ENCODE peak calls at places on chromosome 17, in nine cellular contexts. P is lung; J is neural crest cell; U is hepatic stellate cell; K is GF-D8; V is GM19239; Z is tibial artery; T is CD8-positive, alpha-beta T cell; R is activated T-cell treated with anti-CD3 and anti-CD28 coated beads, Interleukin-2, amount 50 U/mL, for 4 hours. E is an unnamed sample.

GRCh38 chr17:73309727-73310555 is 1.9 kb downstream of the CDC42EP4 start:
- DNase-seq in P (no peak), J (peak), U (no peak), K (no peak), V (no peak), Z (no peak), T (no peak), R (no peak), E (no peak)

GRCh38 chr17:180380-181212 is 854 bp downstream of the DOC2B start:
- DNase-seq in P (no peak), J (no peak), U (no peak), K (no peak), V (no peak), Z (no peak), T (no peak), R (no peak), E (no peak)

GRCh38 chr17:59810894-59811153 is 81.9 kb downstream of the TUBD1 start:
- DNase-seq in P (no peak), J (no peak), U (no peak), K (no peak), V (no peak), Z (no peak), T (no peak), R (no peak), E (no peak)

GRCh38 chr17:34797724-34798123 is 163.5 kb downstream of the CCT6B start:
- DNase-seq in P (no peak), J (peak), U (peak), K (no peak), V (peak), Z (no peak), T (no peak), R (no peak), E (no peak)

GRCh38 chr17:59914274-59914854 is 21.4 kb downstream of the RPS6KB1 start:
- DNase-seq in P (no peak), J (no peak), U (peak), K (peak), V (peak), Z (no peak), T (no peak), R (no peak), E (no peak)

GRCh38 chr17:31226373-31226772 is 70.7 kb downstream of the OMG start:
- DNase-seq in P (no peak), J (no peak), U (no peak), K (peak), V (no peak), Z (no peak), T (no peak), R (no peak), E (no peak)

GRCh38 chr17:81037783-81038733 is 3.1 kb downstream of the BAIAP2 start:
- DNase-seq in P (peak), J (no peak), U (no peak), K (no peak), V (no peak), Z (peak), T (no peak), R (no peak), E (no peak)

GRCh38 chr17:71023631-71024030 is 854.3 kb downstream of the KCNJ2 start:
- DNase-seq in P (no peak), J (no peak), U (no peak), K (no peak), V (no peak), Z (no peak), T (no peak), R (no peak), E (no peak)

GRCh38 chr17:9696279-9697044 is 51.1 kb downstream of the USP43 start:
- DNase-seq in P (no peak), J (no peak), U (no peak), K (no peak), V (no peak), Z (no peak), T (no peak), R (no peak), E (no peak)

GRCh38 chr17:45405250-45406086 is 27.2 kb downstream of the ARHGAP27 start:
- DNase-seq in P (no peak), J (peak), U (no peak), K (no peak), V (no peak), Z (no peak), T (no peak), R (no peak), E (no peak)

GRCh38 chr17:34178047-34178446 is 77.0 kb upstream of the CCL2 start:
- DNase-seq in P (no peak), J (no peak), U (peak), K (no peak), V (no peak), Z (no peak), T (no peak), R (no peak), E (no peak)

GRCh38 chr17:41338961-41339485 is 11.6 kb downstream of the KRT33A start:
- DNase-seq in P (no peak), J (no peak), U (no peak), K (no peak), V (no peak), Z (no peak), T (no peak), R (no peak), E (no peak)

GRCh38 chr17:48738803-48739526 is 10.4 kb upstream of the HOXB13 start:
- DNase-seq in P (no peak), J (no peak), U (no peak), K (no peak), V (no peak), Z (peak), T (no peak), R (no peak), E (no peak)

GRCh38 chr17:1762233-1762905 is 509 bp downstream of the SERPINF1 start:
- DNase-seq in P (no peak), J (no peak), U (no peak), K (no peak), V (no peak), Z (no peak), T (no peak), R (no peak), E (no peak)

GRCh38 chr17:56928586-56928985 is 14.7 kb upstream of the TRIM25 start:
- DNase-seq in P (no peak), J (no peak), U (no peak), K (no peak), V (no peak), Z (no peak), T (no peak), R (no peak), E (no peak)

GRCh38 chr17:32914181-32914580 is 13.8 kb upstream of the TMEM98 start:
- DNase-seq in P (no peak), J (no peak), U (no peak), K (no peak), V (no peak), Z (no peak), T (no peak), R (no peak), E (no peak)

GRCh38 chr17:72838581-72838980 is 253.9 kb downstream of the SLC39A11 start:
- DNase-seq in P (no peak), J (no peak), U (no peak), K (no peak), V (no peak), Z (no peak), T (no peak), R (no peak), E (no peak)

GRCh38 chr17:39769974-39770587 is 32.3 kb downstream of the GRB7 start:
- DNase-seq in P (no peak), J (no peak), U (no peak), K (no peak), V (no peak), Z (no peak), T (peak), R (peak), E (peak)

GRCh38 chr17:82912571-82913089 is 72.8 kb upstream of the ZNF750 start:
- DNase-seq in P (no peak), J (no peak), U (no peak), K (no peak), V (no peak), Z (no peak), T (no peak), R (no peak), E (no peak)

E was measured in stimulated activated naive B cell treated with anti-CD40 and anti-IgM and Interleukin-4, amounts not matched to agents 10 μg/mL and 1 μg/mL and 100 μg/mL, for 72 hours.